ENCODE peak calls at places on chromosomes 5 and 9, in six cellular contexts. P is mammary epithelial cell, V is GM23338, X is K562, Z is uterus, K is IMR-90. F is an unnamed sample.

GRCh38 chr5:36744678-36745659 is 131.6 kb upstream of the NIPBL start:
- DNase-seq in P (peak; percentile 81), V (peak; percentile 98), X (peak; percentile 61), Z (peak; percentile 45), K (peak; percentile 63), F (peak; percentile 84)

GRCh38 chr9:96087669-96088299 is 212.3 kb downstream of the ERCC6L2 start:
- DNase-seq in P (no peak), V (peak; percentile 67), X (no peak), Z (no peak), K (no peak), F (no peak)

GRCh38 chr5:140564196-140565023 is at the start of the genes APBB3 and SLC35A4:
- DNase-seq in P (peak; percentile 96), V (peak; percentile 97), X (peak; percentile 92), Z (peak; percentile 98), K (peak; percentile 99), F (peak; percentile 97)

GRCh38 chr9:4114569-4115505 is 185.0 kb downstream of the GLIS3 start:
- DNase-seq in P (no peak), V (no peak), X (no peak), Z (no peak), K (peak; percentile 86), F (peak; percentile 63)

GRCh38 chr5:147805030-147805454 is 22.5 kb upstream of the JAKMIP2 start:
- DNase-seq in P (no peak), V (no peak), X (no peak), Z (no peak), K (no peak), F (no peak)

GRCh38 chr9:81687521-81688261 is 1.7 kb downstream of the TLE1 start:
- DNase-seq in P (peak; percentile 35), V (peak; percentile 86), X (no peak), Z (peak; percentile 61), K (no peak), F (peak; percentile 33)

GRCh38 chr5:136053336-136054121 is 24.7 kb downstream of the TGFBI start:
- DNase-seq in P (peak; percentile 95), V (no peak), X (peak; percentile 21), Z (no peak), K (peak; percentile 97), F (peak; percentile 79)

GRCh38 chr9:129150672-129151211 is 27.3 kb downstream of the IER5L start:
- DNase-seq in P (no peak), V (no peak), X (no peak), Z (no peak), K (no peak), F (no peak)

GRCh38 chr9:121725008-121725795 is 73.8 kb downstream of the DAB2IP start:
- DNase-seq in P (peak; percentile 79), V (no peak), X (no peak), Z (peak; percentile 99), K (peak; percentile 100), F (peak; percentile 56)

GRCh38 chr5:37776826-37777225 is 63.0 kb downstream of the GDNF start:
- DNase-seq in P (no peak), V (no peak), X (no peak), Z (no peak), K (peak; percentile 45), F (peak; percentile 69)

GRCh38 chr5:147522435-147522834 is 12.6 kb upstream of the DPYSL3 start:
- DNase-seq in P (peak; percentile 27), V (no peak), X (no peak), Z (no peak), K (peak; percentile 83), F (no peak)

DNA sequence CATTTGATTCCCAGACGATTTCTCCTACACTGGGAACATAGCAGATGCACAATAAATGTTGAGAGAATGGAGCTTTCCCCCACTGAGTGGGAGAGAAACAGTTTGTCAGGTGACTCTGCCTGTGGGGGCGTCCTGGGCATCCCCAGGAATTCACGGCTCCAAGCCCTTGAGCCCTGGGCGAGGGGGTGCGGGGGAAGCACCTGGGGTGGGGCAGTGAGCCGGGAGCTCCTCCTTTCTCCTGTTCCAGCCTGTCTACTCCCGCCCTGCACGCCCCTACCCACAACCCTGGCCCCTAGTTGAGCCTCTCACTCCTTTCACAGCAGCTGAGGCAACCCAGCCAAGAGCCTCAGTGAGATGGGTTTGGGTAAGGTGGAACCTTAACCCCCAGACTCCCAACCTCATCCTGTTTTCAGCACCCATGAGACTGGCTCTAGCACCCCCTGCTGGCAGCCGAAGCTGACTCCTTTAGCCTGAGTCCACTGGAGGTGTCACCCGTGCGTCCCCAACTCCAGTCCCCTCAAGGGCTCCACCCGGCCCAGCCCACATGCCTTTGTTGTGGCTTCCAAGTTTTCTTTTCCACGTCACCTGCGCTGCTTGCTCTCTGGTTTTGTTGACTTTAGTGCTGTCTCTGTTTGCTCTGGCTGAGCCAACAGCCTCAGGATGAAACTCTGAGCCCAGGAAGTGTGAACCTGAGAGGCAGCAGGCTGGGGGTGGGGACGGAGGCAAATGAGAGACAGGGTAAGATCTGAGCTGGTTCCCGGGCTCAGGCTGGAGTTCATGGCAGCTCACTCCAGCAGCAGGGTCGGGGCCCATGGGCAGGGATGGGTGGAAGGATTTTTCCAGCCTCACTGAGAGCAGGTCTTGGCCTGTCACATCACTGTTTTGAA is 13.0 kb upstream of the AQP7 start:
- DNase-seq in P (peak; percentile 76), V (peak; percentile 91), X (peak; percentile 80), Z (peak; percentile 72), K (peak; percentile 22), F (peak; percentile 52)
- H3K4me3 ChIP-seq in P (no peak overlapping the region), V (no peak overlapping the region), X (no peak overlapping the region), Z (no peak overlapping the region), K (no peak overlapping the region), F (no peak overlapping the region)

GRCh38 chr5:8842906-8843590 is 702.8 kb downstream of the SEMA5A start:
- DNase-seq in P (peak; percentile 21), V (no peak), X (no peak), Z (no peak), K (peak; percentile 60), F (peak; percentile 58)
- TF ChIP-seq CTCF in P (peak; percentile 78), V (peak; percentile 47), X (no peak), Z (no peak), K (peak; percentile 61), F (peak; percentile 56)

DNA sequence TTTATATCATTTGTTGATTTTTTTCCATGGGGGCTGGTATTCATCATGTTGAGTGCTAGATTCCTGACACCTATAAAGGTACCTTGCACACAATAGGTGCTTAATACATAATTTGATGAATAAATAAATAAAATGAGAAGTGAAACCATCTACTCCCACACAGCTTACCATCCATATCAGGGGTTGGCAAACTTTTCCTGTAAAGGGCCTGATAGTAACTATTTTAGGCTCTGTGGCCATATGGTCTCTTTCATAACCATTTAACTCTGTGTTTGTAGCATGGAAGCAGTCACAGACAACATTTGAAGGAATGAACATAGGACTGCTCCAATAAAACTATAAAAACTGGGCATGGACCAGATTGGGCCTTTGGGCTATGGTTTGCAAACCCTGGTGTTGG is 100.3 kb downstream of the GCNT1 start:
- DNase-seq in P (no peak), V (no peak), X (no peak), Z (no peak), K (no peak), F (no peak)
- H3K4me1 ChIP-seq in P (peaks cover 46% of the 10 kb centered on the region), V (peaks cover 4% of the 10 kb centered on the region), X (no peaks in the 10 kb centered on the region), Z (no peaks in the 10 kb centered on the region), K (peaks cover 3% of the 10 kb centered on the region), F (no peaks in the 10 kb centered on the region)

DNA sequence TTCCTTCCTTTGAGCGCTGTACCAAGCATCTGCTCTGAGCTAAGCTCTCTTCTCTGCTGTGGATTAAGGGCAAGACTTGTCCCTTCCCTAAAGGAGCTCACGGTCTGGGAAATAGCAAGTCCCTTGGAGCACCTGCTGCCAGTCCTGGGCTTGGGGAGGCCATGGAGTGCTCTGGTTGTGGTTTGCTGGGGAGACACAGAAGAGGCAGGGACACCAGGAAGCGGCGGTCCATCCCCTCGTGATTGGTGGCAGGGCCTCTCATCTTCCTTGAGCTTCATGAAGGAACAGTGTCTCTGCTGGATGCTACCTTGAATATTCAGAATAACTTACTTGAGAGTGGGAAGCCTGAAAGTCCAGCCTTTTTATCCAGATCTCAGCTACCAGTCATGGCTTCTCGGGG is 35.3 kb downstream of the COL5A1 start:
- DNase-seq in P (no peak), V (no peak), X (no peak), Z (no peak), K (no peak), F (no peak)
- H3K4me3 ChIP-seq in P (no peak overlapping the region), V (no peak overlapping the region), X (no peak overlapping the region), Z (no peak overlapping the region), K (no peak overlapping the region), F (no peak overlapping the region)